ENCODE peak calls at places on chromosomes 16 and 17, in ten cellular contexts. O is A172, T is A549, X is EH, R is mucosa of descending colon, A is PC-3, B is GM23248, V is cortex of kidney, Y is ovary, K is fibroblast of the aortic adventitia. I is an unnamed sample.

GRCh38 chr16:15757630-15758251 is 99.1 kb downstream of the MYH11 start:
- DNase-seq in O (no peak), T (no peak), X (no peak), R (no peak), A (no peak), B (no peak), V (no peak), Y (no peak), K (no peak), I (peak; percentile 52)

GRCh38 chr16:78874241-78874983 is 726.1 kb downstream of the MAF start:
- DNase-seq in O (no peak), T (no peak), X (no peak), R (no peak), A (no peak), B (no peak), V (no peak), Y (no peak), K (no peak), I (no peak)

GRCh38 chr17:16477255-16477654 is 14.7 kb downstream of the LRRC75A start:
- DNase-seq in O (peak; percentile 91), T (peak; percentile 88), X (peak; percentile 94), R (no peak), A (peak; percentile 75), B (peak; percentile 93), V (no peak), Y (peak; percentile 65), K (peak; percentile 91), I (no peak)

GRCh38 chr17:77601054-77601979 is 357.2 kb upstream of the TNRC6C start:
- DNase-seq in O (no peak), T (no peak), X (no peak), R (no peak), A (no peak), B (peak; percentile 27), V (no peak), Y (no peak), K (no peak), I (no peak)

GRCh38 chr16:84789431-84789830 is 30.4 kb upstream of the CRISPLD2 start:
- DNase-seq in O (no peak), T (no peak), X (no peak), R (no peak), A (no peak), B (no peak), V (no peak), Y (no peak), K (no peak), I (no peak)

GRCh38 chr17:8060274-8060673 is 21.4 kb downstream of the ALOX15B start:
- DNase-seq in O (peak; percentile 65), T (peak; percentile 87), X (peak; percentile 72), R (peak; percentile 87), A (peak; percentile 93), B (peak; percentile 84), V (no peak), Y (no peak), K (peak; percentile 80), I (peak; percentile 91)

GRCh38 chr16:29808219-29808900 is 2.0 kb downstream of the MAZ start:
- DNase-seq in O (no peak), T (no peak), X (no peak), R (peak; percentile 65), A (no peak), B (no peak), V (no peak), Y (peak; percentile 70), K (no peak), I (no peak)

GRCh38 chr17:12928736-12929135 is 89.1 kb downstream of the ELAC2 start:
- DNase-seq in O (peak; percentile 27), T (no peak), X (peak; percentile 6), R (no peak), A (peak; percentile 44), B (peak; percentile 18), V (no peak), Y (no peak), K (peak; percentile 14), I (peak; percentile 40)

GRCh38 chr16:17448640-17449638 is 21.8 kb downstream of the XYLT1 start:
- DNase-seq in O (no peak), T (no peak), X (no peak), R (no peak), A (no peak), B (no peak), V (no peak), Y (no peak), K (no peak), I (no peak)

GRCh38 chr17:44547625-44548297 is 9.5 kb upstream of the FZD2 start:
- DNase-seq in O (no peak), T (no peak), X (peak; percentile 40), R (no peak), A (no peak), B (no peak), V (no peak), Y (no peak), K (no peak), I (peak; percentile 79)

GRCh38 chr16:12646490-12647274 is 157.0 kb downstream of the CPPED1 start:
- DNase-seq in O (peak; percentile 94), T (no peak), X (peak; percentile 63), R (no peak), A (no peak), B (peak; percentile 38), V (no peak), Y (no peak), K (no peak), I (no peak)

GRCh38 chr17:66959641-66960375 is 4.7 kb upstream of the CACNG4 start:
- DNase-seq in O (no peak), T (no peak), X (no peak), R (no peak), A (no peak), B (no peak), V (no peak), Y (no peak), K (no peak), I (no peak)

GRCh38 chr16:86828202-86828601 is 249.9 kb downstream of the FOXL1 start:
- DNase-seq in O (no peak), T (no peak), X (no peak), R (no peak), A (no peak), B (no peak), V (no peak), Y (no peak), K (no peak), I (no peak)

GRCh38 chr17:2150871-2151270 is 96.0 kb downstream of the HIC1 start:
- DNase-seq in O (no peak), T (no peak), X (no peak), R (no peak), A (no peak), B (no peak), V (no peak), Y (no peak), K (no peak), I (no peak)

GRCh38 chr16:89376812-89377445 is 113.4 kb downstream of the ANKRD11 start:
- DNase-seq in O (no peak), T (no peak), X (no peak), R (no peak), A (no peak), B (no peak), V (no peak), Y (no peak), K (no peak), I (no peak)

GRCh38 chr17:61454095-61454931 is 2.1 kb downstream of the TBX4 start:
- DNase-seq in O (no peak), T (no peak), X (peak; percentile 33), R (no peak), A (no peak), B (peak; percentile 19), V (no peak), Y (no peak), K (no peak), I (peak; percentile 58)

GRCh38 chr16:72300892-72301291 is 128.9 kb upstream of the PMFBP1 start:
- DNase-seq in O (no peak), T (no peak), X (no peak), R (peak; percentile 17), A (no peak), B (no peak), V (no peak), Y (no peak), K (no peak), I (no peak)